ENCODE peak calls at places on chromosomes 3 and 15, in eight cellular contexts. One of them, this sample, is unnamed.

GRCh38 chr15:75809986-75810750 is 33.1 kb upstream of the UBE2Q2 start:
- DNase-seq in vagina: no peak
- DNase-seq in GM18507: no peak
- DNase-seq in neuronal stem cell: no peak
- DNase-seq in RCC 7860: peak; percentile 14
- DNase-seq in stromal cell of bone marrow: no peak
- DNase-seq in choroid plexus epithelial cell: peak; percentile 47
- DNase-seq in activated CD4-positive, CD25-positive, alpha-beta regulatory T cell: no peak
- DNase-seq in this sample: peak; percentile 47

GRCh38 chr3:126213376-126214044 is 33.1 kb upstream of the ALDH1L1 start:
- DNase-seq in GM18507: no peak
- DNase-seq in RCC 7860: no peak
- DNase-seq in stromal cell of bone marrow: no peak
- DNase-seq in activated CD4-positive, CD25-positive, alpha-beta regulatory T cell: no peak
- DNase-seq in neuronal stem cell: no peak
- DNase-seq in vagina: no peak
- DNase-seq in choroid plexus epithelial cell: peak; percentile 35
- DNase-seq in this sample: no peak

GRCh38 chr3:128051459-128051836 is 789 bp upstream of the SEC61A1 start:
- DNase-seq in vagina: no peak
- DNase-seq in stromal cell of bone marrow: no peak
- DNase-seq in RCC 7860: no peak
- DNase-seq in neuronal stem cell: peak; percentile 20
- DNase-seq in activated CD4-positive, CD25-positive, alpha-beta regulatory T cell: no peak
- DNase-seq in choroid plexus epithelial cell: peak; percentile 29
- DNase-seq in GM18507: no peak
- DNase-seq in this sample: no peak

GRCh38 chr3:187719628-187720336 is 17.4 kb upstream of the RTP2 start:
- DNase-seq in GM18507: no peak
- DNase-seq in neuronal stem cell: no peak
- DNase-seq in choroid plexus epithelial cell: no peak
- DNase-seq in stromal cell of bone marrow: no peak
- DNase-seq in vagina: no peak
- DNase-seq in RCC 7860: no peak
- DNase-seq in activated CD4-positive, CD25-positive, alpha-beta regulatory T cell: no peak
- DNase-seq in this sample: no peak

GRCh38 chr3:42119558-42120355 is 28.6 kb downstream of the TRAK1 start:
- DNase-seq in choroid plexus epithelial cell: peak; percentile 35
- DNase-seq in stromal cell of bone marrow: no peak
- DNase-seq in neuronal stem cell: no peak
- DNase-seq in RCC 7860: no peak
- DNase-seq in GM18507: no peak
- DNase-seq in vagina: no peak
- DNase-seq in activated CD4-positive, CD25-positive, alpha-beta regulatory T cell: no peak
- DNase-seq in this sample: no peak

GRCh38 chr15:78879517-78880241 is 7.0 kb downstream of the MORF4L1 start:
- DNase-seq in GM18507: no peak
- DNase-seq in activated CD4-positive, CD25-positive, alpha-beta regulatory T cell: no peak
- DNase-seq in neuronal stem cell: no peak
- DNase-seq in vagina: no peak
- DNase-seq in RCC 7860: no peak
- DNase-seq in choroid plexus epithelial cell: no peak
- DNase-seq in stromal cell of bone marrow: no peak
- DNase-seq in this sample: no peak

GRCh38 chr3:111944377-111944776 is 34.4 kb upstream of the ABHD10 start:
- DNase-seq in GM18507: no peak
- DNase-seq in stromal cell of bone marrow: no peak
- DNase-seq in activated CD4-positive, CD25-positive, alpha-beta regulatory T cell: no peak
- DNase-seq in RCC 7860: no peak
- DNase-seq in vagina: no peak
- DNase-seq in choroid plexus epithelial cell: no peak
- DNase-seq in neuronal stem cell: no peak
- DNase-seq in this sample: no peak

GRCh38 chr15:70149667-70150404 is 52.1 kb upstream of the TLE3 start:
- DNase-seq in RCC 7860: peak; percentile 47
- DNase-seq in stromal cell of bone marrow: no peak
- DNase-seq in vagina: no peak
- DNase-seq in GM18507: no peak
- DNase-seq in choroid plexus epithelial cell: peak; percentile 79
- DNase-seq in neuronal stem cell: no peak
- DNase-seq in activated CD4-positive, CD25-positive, alpha-beta regulatory T cell: no peak
- DNase-seq in this sample: no peak

GRCh38 chr3:52172262-52172757 is 18.1 kb upstream of the POC1A start:
- DNase-seq in vagina: no peak
- DNase-seq in neuronal stem cell: no peak
- DNase-seq in choroid plexus epithelial cell: no peak
- DNase-seq in GM18507: no peak
- DNase-seq in RCC 7860: no peak
- DNase-seq in activated CD4-positive, CD25-positive, alpha-beta regulatory T cell: no peak
- DNase-seq in stromal cell of bone marrow: no peak
- DNase-seq in this sample: no peak

GRCh38 chr15:51311510-51311909 is 26.9 kb downstream of the CYP19A1 start:
- DNase-seq in stromal cell of bone marrow: no peak
- DNase-seq in choroid plexus epithelial cell: no peak
- DNase-seq in vagina: no peak
- DNase-seq in activated CD4-positive, CD25-positive, alpha-beta regulatory T cell: no peak
- DNase-seq in GM18507: no peak
- DNase-seq in RCC 7860: no peak
- DNase-seq in neuronal stem cell: no peak
- DNase-seq in this sample: no peak

GRCh38 chr15:31248263-31248662 is 78.4 kb upstream of the KLF13 start:
- DNase-seq in vagina: no peak
- DNase-seq in activated CD4-positive, CD25-positive, alpha-beta regulatory T cell: no peak
- DNase-seq in choroid plexus epithelial cell: no peak
- DNase-seq in RCC 7860: no peak
- DNase-seq in stromal cell of bone marrow: no peak
- DNase-seq in GM18507: no peak
- DNase-seq in neuronal stem cell: no peak
- DNase-seq in this sample: no peak

GRCh38 chr15:77974416-77975331 is 102.8 kb downstream of the TBC1D2B start:
- DNase-seq in vagina: no peak
- DNase-seq in stromal cell of bone marrow: no peak
- DNase-seq in choroid plexus epithelial cell: no peak
- DNase-seq in neuronal stem cell: no peak
- DNase-seq in GM18507: no peak
- DNase-seq in activated CD4-positive, CD25-positive, alpha-beta regulatory T cell: no peak
- DNase-seq in RCC 7860: no peak
- DNase-seq in this sample: no peak

GRCh38 chr3:172915911-172916514 is 165.5 kb downstream of the ECT2 start:
- DNase-seq in vagina: no peak
- DNase-seq in stromal cell of bone marrow: no peak
- DNase-seq in GM18507: no peak
- DNase-seq in choroid plexus epithelial cell: no peak
- DNase-seq in neuronal stem cell: no peak
- DNase-seq in RCC 7860: no peak
- DNase-seq in activated CD4-positive, CD25-positive, alpha-beta regulatory T cell: no peak
- DNase-seq in this sample: no peak

GRCh38 chr3:459376-459710 is 262.8 kb downstream of the CHL1 start:
- DNase-seq in RCC 7860: no peak
- DNase-seq in activated CD4-positive, CD25-positive, alpha-beta regulatory T cell: no peak
- DNase-seq in GM18507: no peak
- DNase-seq in choroid plexus epithelial cell: no peak
- DNase-seq in neuronal stem cell: no peak
- DNase-seq in stromal cell of bone marrow: no peak
- DNase-seq in vagina: no peak
- DNase-seq in this sample: no peak

GRCh38 chr15:96365781-96366525 is 35.5 kb downstream of the NR2F2 start:
- DNase-seq in GM18507: no peak
- DNase-seq in stromal cell of bone marrow: no peak
- DNase-seq in vagina: no peak
- DNase-seq in neuronal stem cell: no peak
- DNase-seq in choroid plexus epithelial cell: no peak
- DNase-seq in RCC 7860: no peak
- DNase-seq in activated CD4-positive, CD25-positive, alpha-beta regulatory T cell: no peak
- DNase-seq in this sample: no peak

GRCh38 chr3:177530908-177531307 is 333.6 kb upstream of the TBL1XR1 start:
- DNase-seq in GM18507: no peak
- DNase-seq in activated CD4-positive, CD25-positive, alpha-beta regulatory T cell: no peak
- DNase-seq in stromal cell of bone marrow: no peak
- DNase-seq in RCC 7860: no peak
- DNase-seq in choroid plexus epithelial cell: no peak
- DNase-seq in neuronal stem cell: no peak
- DNase-seq in vagina: no peak
- DNase-seq in this sample: no peak

GRCh38 chr3:33063651-33064051 is 33.3 kb downstream of the GLB1 start:
- DNase-seq in activated CD4-positive, CD25-positive, alpha-beta regulatory T cell: peak; percentile 16
- DNase-seq in neuronal stem cell: no peak
- DNase-seq in vagina: no peak
- DNase-seq in GM18507: no peak
- DNase-seq in stromal cell of bone marrow: peak; percentile 3
- DNase-seq in RCC 7860: no peak
- DNase-seq in choroid plexus epithelial cell: peak; percentile 28
- DNase-seq in this sample: peak; percentile 23